ENCODE peak calls at places on chromosome 17, in seven cellular contexts. F, P, D, W, R, C and Q are unnamed samples.

GRCh38 chr17:21171970-21172510 is 41.9 kb downstream of the TMEM11 start:
- DNase-seq in C (no peak), F (no peak), R (no peak), D (no peak), P (no peak), W (no peak), Q (no peak)

GRCh38 chr17:79011451-79012147 is 2.0 kb upstream of the CANT1 start:
- DNase-seq in D (no peak), R (no peak), C (no peak), F (no peak), W (no peak), P (no peak), Q (no peak)

GRCh38 chr17:32445075-32445427 is 741 bp downstream of the PSMD11 start:
- DNase-seq in C (peak; percentile 26), F (peak; percentile 28), P (no peak), D (peak; percentile 61), R (no peak), W (peak; percentile 51), Q (no peak)

GRCh38 chr17:21090889-21091618 is 35.7 kb upstream of the DHRS7B start:
- DNase-seq in W (no peak), D (no peak), P (no peak), F (no peak), C (no peak), R (no peak), Q (no peak)

GRCh38 chr17:83062818-83063671 is 16.4 kb upstream of the METRNL start:
- DNase-seq in R (no peak), D (no peak), W (peak; percentile 7), C (no peak), P (no peak), F (peak; percentile 20), Q (peak; percentile 36)

GRCh38 chr17:44844390-44844830 is 3.3 kb upstream of the HIGD1B start:
- DNase-seq in F (no peak), D (no peak), P (no peak), R (no peak), W (no peak), C (no peak), Q (no peak)

GRCh38 chr17:38798614-38799500 is 499 bp downstream of the PIP4K2B start:
- DNase-seq in F (peak; percentile 44), D (peak; percentile 40), R (no peak), W (peak; percentile 62), C (peak; percentile 43), P (no peak), Q (peak; percentile 78)

GRCh38 chr17:77721823-77722160 is 236.7 kb upstream of the TNRC6C start:
- DNase-seq in C (no peak), R (no peak), D (no peak), F (no peak), W (no peak), P (no peak), Q (no peak)

GRCh38 chr17:50072130-50072529 is 16.2 kb downstream of the ITGA3 start:
- DNase-seq in R (no peak), C (no peak), F (no peak), P (no peak), D (no peak), W (no peak), Q (no peak)

GRCh38 chr17:43224146-43224705 is 4.2 kb downstream of the CCDC200 start:
- DNase-seq in D (no peak), W (no peak), F (no peak), P (peak; percentile 50), R (no peak), C (no peak), Q (no peak)

GRCh38 chr17:10316986-10317834 is 55.6 kb downstream of the MYH13 start:
- DNase-seq in C (peak; percentile 46), F (peak; percentile 61), D (peak; percentile 69), R (no peak), W (peak; percentile 77), P (no peak), Q (peak; percentile 54)

DNA sequence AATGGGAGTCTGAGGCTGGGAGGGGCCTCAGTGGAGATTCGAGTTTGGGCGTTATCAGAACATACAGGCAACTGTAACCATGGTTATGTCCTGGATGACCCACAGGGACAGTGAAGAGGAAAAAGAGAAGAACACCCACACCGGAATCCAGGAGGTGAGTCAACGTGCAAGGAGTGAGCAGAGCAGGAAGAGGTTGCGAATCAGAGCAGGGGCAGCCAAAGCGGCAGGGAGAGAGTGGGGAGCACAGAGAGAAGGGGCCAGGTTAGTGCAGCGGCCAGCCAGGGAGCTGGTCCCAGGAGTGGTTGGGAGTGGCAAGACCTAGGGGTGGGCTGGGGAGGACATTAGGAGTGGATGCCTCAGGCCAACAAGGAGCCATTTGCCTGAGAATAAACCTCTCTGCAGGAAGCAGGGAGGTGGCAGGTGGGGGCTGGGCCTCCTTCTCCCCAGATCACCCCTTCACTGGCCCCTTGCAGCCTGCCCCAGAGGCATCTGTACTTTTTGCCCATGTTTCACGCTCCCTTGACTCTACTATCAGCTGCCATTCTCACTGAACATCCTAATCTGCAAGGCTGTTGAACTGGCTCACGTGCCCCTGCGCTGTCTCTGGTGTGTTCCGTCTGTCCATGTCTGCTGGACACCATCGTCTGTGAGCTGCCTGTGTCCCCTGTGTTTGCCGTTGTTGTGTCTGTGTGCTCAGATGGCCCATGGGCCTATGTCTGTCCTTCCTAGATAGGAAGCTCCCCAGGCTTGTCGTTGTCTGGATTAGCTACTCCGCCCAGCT is 5.1 kb downstream of the KRT13 start:
- DNase-seq in D (peak; percentile 50), W (no peak), C (no peak), F (no peak), P (no peak), R (no peak), Q (no peak)
- TF ChIP-seq EP300 in D (no peak), W (no peak), C (no peak), F (no peak), P (no peak), R (no peak), Q (no peak)

DNA sequence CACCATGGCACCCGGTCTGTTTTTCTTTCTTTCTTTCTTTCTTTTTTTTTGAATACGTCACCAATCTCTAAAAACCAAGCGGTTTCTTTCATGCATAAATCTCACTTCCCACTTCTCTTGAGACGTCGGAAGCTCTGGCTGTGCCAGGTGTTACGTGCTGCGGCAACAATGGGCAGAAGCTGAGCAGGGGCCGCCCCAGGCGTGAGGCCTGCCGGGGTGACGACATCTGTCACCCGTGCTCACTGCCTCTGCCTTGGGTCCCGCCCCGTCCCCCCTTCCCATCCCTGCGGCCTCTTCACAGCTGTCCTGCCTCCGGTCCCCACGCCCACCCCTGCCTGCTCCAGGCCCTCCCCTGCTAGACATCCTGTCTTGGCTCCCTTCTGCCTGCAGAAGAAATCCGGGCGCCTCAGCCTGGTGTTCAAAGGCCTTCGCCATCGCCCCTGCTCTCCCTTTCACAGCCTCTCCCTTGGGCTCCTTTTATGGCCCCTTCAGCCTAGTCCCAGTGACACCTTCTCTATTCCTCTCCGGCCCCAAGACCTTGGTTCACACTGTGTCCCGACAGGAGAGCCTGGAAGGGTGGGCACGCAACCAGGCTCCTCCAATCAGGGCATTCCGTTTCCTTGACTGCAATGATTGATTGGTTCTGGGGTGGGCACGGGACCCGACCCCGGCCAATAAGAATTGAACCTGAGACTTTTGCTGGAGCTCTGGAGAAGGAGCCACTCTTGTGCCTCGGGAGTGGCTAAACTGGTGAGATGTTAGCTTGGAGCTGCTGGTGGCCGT is 4.8 kb downstream of the P2RX1 start:
- DNase-seq in P (no peak), D (no peak), R (no peak), C (no peak), W (peak; percentile 72), F (no peak), Q (no peak)
- TF ChIP-seq EP300 in P (no peak), D (no peak), R (no peak), C (no peak), W (no peak), F (no peak), Q (no peak)

DNA sequence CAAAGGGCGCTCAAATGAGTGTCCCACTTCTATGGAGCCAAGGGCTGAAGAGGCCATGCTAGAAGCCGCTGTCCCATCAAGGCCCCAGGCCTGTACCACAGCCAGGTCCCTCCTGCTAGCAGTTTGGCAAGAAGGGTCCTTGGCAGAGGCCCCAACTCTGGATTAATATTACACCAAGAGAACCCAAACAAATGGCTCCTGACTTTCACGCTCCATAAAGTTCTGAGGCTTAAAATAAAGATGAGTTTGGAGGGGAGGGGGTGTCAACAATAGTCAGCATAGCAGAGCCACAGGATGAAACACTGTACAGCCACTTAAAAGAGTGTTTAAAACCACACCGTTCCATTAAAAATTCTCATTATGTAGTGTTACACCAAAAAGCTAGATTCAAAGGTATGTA is 30.5 kb downstream of the CUEDC1 start:
- DNase-seq in W (no peak), D (no peak), F (no peak), R (no peak), C (no peak), P (no peak), Q (no peak)
- TF ChIP-seq EP300 in W (no peak), D (no peak), F (no peak), R (no peak), C (no peak), P (no peak), Q (no peak)

GRCh38 chr17:65181237-65182061 is 44.3 kb downstream of the RGS9 start:
- DNase-seq in F (no peak), R (no peak), D (no peak), C (no peak), W (no peak), P (no peak), Q (no peak)
- TF ChIP-seq EP300 in F (no peak), R (no peak), D (no peak), C (no peak), W (no peak), P (no peak), Q (peak; percentile 78)

GRCh38 chr17:56881685-56882295 is 32.1 kb downstream of the TRIM25 start:
- DNase-seq in C (no peak), F (no peak), W (no peak), R (no peak), P (no peak), D (no peak), Q (no peak)

GRCh38 chr17:56880133-56880532 is 33.7 kb downstream of the TRIM25 start:
- DNase-seq in R (no peak), F (no peak), W (no peak), P (no peak), C (no peak), D (no peak), Q (no peak)

GRCh38 chr17:56880571-56880970 is 33.3 kb downstream of the TRIM25 start:
- DNase-seq in F (no peak), W (no peak), C (no peak), D (no peak), P (no peak), R (no peak), Q (no peak)

GRCh38 chr17:56879280-56879679 is 34.6 kb downstream of the TRIM25 start:
- DNase-seq in F (no peak), P (no peak), R (no peak), D (no peak), C (no peak), W (no peak), Q (no peak)

DNA sequence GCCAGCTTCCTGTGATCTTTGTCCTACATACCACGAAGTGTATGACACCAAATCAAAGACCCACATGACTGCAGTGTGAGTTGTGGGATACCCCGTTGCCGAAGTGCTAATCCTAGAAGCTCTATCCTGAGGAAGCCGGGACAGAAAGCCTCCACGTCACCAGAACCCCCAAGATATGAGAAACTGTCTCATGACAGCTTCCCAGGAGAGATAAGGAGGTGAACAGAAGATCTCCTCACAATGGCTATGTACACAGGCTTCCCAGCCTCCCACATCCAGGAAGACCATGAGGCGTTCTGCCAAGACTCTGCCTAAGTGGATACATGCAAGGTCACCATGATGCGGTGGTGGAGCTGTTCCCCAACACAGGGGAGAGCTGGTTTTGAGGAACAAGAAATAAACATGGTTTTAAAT is 37.1 kb downstream of the TRIM25 start:
- DNase-seq in R (no peak), P (no peak), W (no peak), C (no peak), F (no peak), D (peak; percentile 27), Q (no peak)
- TF ChIP-seq EP300 in R (no peak), P (no peak), W (no peak), C (no peak), F (no peak), D (no peak), Q (no peak)